ENCODE peak calls at places on chromosomes 1 and 21, in four cellular contexts. S, N, B and V are unnamed samples.

GRCh38 chr1:8563944-8564537 is 246.1 kb downstream of the SLC45A1 start:
- DNase-seq in B (no peak), N (no peak), S (no peak), V (no peak)

GRCh38 chr1:100989306-100990077 is 36.1 kb downstream of the DPH5 start:
- DNase-seq in N (no peak), B (peak), S (no peak), V (peak)

GRCh38 chr1:172002725-172003345 is 161.5 kb downstream of the DNM3 start:
- DNase-seq in B (peak), S (peak), N (peak), V (peak)

GRCh38 chr1:13737388-13737787 is 37.4 kb downstream of the PRDM2 start:
- DNase-seq in N (no peak), B (no peak), S (no peak), V (no peak)

GRCh38 chr1:93798301-93798700 is 80.7 kb downstream of the DNTTIP2 start:
- DNase-seq in N (no peak), B (peak), S (no peak), V (peak)

GRCh38 chr1:74690909-74691308 is 17.3 kb upstream of the ERICH3 start:
- DNase-seq in B (no peak), S (no peak), N (no peak), V (no peak)

GRCh38 chr1:10905841-10906655 is 106.4 kb upstream of the TARDBP start:
- DNase-seq in N (no peak), S (no peak), B (no peak), V (no peak)

GRCh38 chr1:247845011-247845692 is 3.5 kb upstream of the OR11L1 start:
- DNase-seq in N (no peak), S (no peak), B (no peak), V (no peak)

GRCh38 chr1:238135708-238136107 is 245.0 kb upstream of the ZP4 start:
- DNase-seq in B (no peak), N (no peak), S (no peak), V (no peak)

GRCh38 chr1:53948291-53948690 is 2.1 kb downstream of the LRRC42 start:
- DNase-seq in N (no peak), B (no peak), S (no peak), V (no peak)

GRCh38 chr1:153506831-153507413 is 28.9 kb downstream of the S100A6 start:
- DNase-seq in S (peak), N (peak), B (peak), V (peak)

GRCh38 chr1:162003061-162003824 is 20.4 kb downstream of the OLFML2B start:
- DNase-seq in B (peak), S (no peak), N (peak), V (peak)

GRCh38 chr1:116232989-116233514 is 121.9 kb downstream of the MAB21L3 start:
- DNase-seq in B (no peak), N (no peak), S (no peak), V (no peak)

GRCh38 chr1:169363046-169363756 is 4.4 kb downstream of the NME7 start:
- DNase-seq in S (no peak), N (no peak), B (peak), V (peak)

GRCh38 chr21:44618909-44619308 is 7.0 kb downstream of the KRTAP10-8 start:
- DNase-seq in S (no peak), N (no peak), B (no peak), V (no peak)

GRCh38 chr1:44170281-44170823 is 28.9 kb upstream of the KLF18 start:
- DNase-seq in N (no peak), B (peak), S (no peak), V (no peak)

GRCh38 chr1:87208936-87209335 is 119.7 kb upstream of the LMO4 start:
- DNase-seq in S (no peak), N (no peak), B (no peak), V (no peak)

GRCh38 chr1:78286686-78287085 is 204.1 kb upstream of the PTGFR start:
- DNase-seq in N (no peak), S (no peak), B (peak), V (peak)

GRCh38 chr1:47444578-47445465 is 7.0 kb downstream of the FOXD2 start:
- DNase-seq in S (peak), B (peak), N (no peak), V (no peak)

GRCh38 chr1:216390956-216391355 is 32.3 kb downstream of the USH2A start:
- DNase-seq in B (peak), S (no peak), N (no peak), V (no peak)

GRCh38 chr1:242886137-242886536 is 361.6 kb upstream of the PLD5 start:
- DNase-seq in N (no peak), S (no peak), B (no peak), V (no peak)

GRCh38 chr1:53278294-53278693 is 40.0 kb upstream of the MAGOH start:
- DNase-seq in S (peak), B (peak), N (peak), V (peak)

GRCh38 chr1:3497521-3497920 is 43.1 kb downstream of the ARHGEF16 start:
- DNase-seq in B (no peak), N (no peak), S (no peak), V (no peak)

GRCh38 chr1:160625725-160626498 is 20.9 kb downstream of the SLAMF1 start:
- DNase-seq in S (no peak), B (no peak), N (no peak), V (no peak)
- H3K4me3 ChIP-seq in S (no peak), B (no peak), N (no peak), V (no peak)

GRCh38 chr1:23661887-23662286 is 29.7 kb upstream of the RPL11 start:
- DNase-seq in S (no peak), N (no peak), B (no peak), V (no peak)

GRCh38 chr1:23660671-23661070 is 30.9 kb upstream of the RPL11 start:
- DNase-seq in S (no peak), N (no peak), B (no peak), V (no peak)

GRCh38 chr1:23670709-23671108 is 20.9 kb upstream of the RPL11 start:
- DNase-seq in S (no peak), N (no peak), B (no peak), V (no peak)

GRCh38 chr1:23667411-23667810 is 24.2 kb upstream of the RPL11 start:
- DNase-seq in N (no peak), S (no peak), B (no peak), V (no peak)

GRCh38 chr1:23664837-23665795 is 26.5 kb upstream of the RPL11 start:
- DNase-seq in S (no peak), B (peak), N (no peak), V (peak)
- TF ChIP-seq CTCF in S (no peak), B (peak), N (no peak), V (peak)

GRCh38 chr1:205632374-205633169 is 761 bp upstream of the ELK4 start:
- DNase-seq in N (no peak), B (no peak), S (no peak), V (no peak)

GRCh38 chr1:205631727-205632373 is at the start of gene ELK4:
- DNase-seq in B (peak), N (peak), S (peak), V (peak)

GRCh38 chr1:205630241-205630640 is 1.6 kb downstream of the ELK4 start:
- DNase-seq in N (no peak), S (no peak), B (peak), V (peak)

GRCh38 chr1:205630651-205631009 is 1.2 kb downstream of the ELK4 start:
- DNase-seq in B (no peak), S (no peak), N (no peak), V (peak)

GRCh38 chr1:205631010-205631726 is 643 bp downstream of the ELK4 start:
- DNase-seq in N (peak), B (peak), S (peak), V (peak)
- H3K4me3 ChIP-seq in N (peak), B (peak), S (peak), V (peak)

DNA sequence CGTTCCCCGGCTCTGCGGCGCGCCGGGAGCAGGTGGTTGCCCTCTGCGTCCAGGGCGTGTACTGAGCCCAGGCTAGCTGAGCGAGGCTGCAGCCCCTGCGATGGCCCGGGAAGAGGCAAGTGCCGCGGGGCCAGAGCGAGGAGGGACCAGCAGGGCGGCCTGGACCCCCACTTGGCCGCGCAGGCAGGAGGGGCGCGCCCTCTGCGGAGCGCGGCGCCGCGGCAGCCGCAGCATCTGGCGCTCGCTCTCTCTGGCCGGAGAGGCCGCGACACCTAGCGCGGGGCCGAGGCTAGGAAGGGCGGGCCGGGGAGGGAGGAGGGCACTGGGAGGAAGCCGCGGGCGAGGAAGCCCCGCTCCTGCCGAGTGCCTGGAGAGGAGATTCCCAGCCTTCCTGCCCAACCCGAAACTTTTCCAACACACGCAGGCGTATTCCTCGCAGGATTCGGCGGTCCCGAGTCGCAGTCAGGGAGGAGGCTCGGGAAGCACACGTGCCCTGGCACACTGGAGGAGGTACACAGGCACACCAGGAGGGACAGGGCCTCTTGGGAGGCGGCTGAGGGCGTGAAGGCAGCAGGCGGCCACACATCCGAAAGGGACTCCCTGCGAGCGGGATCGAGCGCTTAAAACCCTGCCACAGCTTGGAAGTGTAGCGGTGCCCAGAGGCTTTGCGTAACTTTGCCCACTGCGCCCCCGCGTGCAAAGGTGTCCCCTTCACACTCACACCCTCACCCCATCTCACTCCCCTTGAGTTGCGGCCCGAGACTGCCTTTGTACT is 4.8 kb upstream of the PROX1 start:
- DNase-seq in N (no peak), B (no peak), S (peak), V (no peak)
- TF ChIP-seq CTCF in N (no peak), B (no peak), S (no peak), V (no peak)

GRCh38 chr1:186617860-186618780 is 62.1 kb downstream of the PTGS2 start:
- DNase-seq in S (peak), N (no peak), B (peak), V (no peak)
- H3K4me3 ChIP-seq in S (no peak), N (no peak), B (no peak), V (no peak)

GRCh38 chr1:26862781-26863676 is at the start of gene SFN:
- DNase-seq in N (no peak), B (no peak), S (peak), V (no peak)

GRCh38 chr1:26863677-26864060 is 720 bp downstream of the SFN start:
- DNase-seq in B (no peak), S (no peak), N (no peak), V (no peak)

GRCh38 chr1:26861889-26862371 is 1.0 kb upstream of the SFN start:
- DNase-seq in B (no peak), S (no peak), N (no peak), V (no peak)

GRCh38 chr1:26858891-26859630 is 3.9 kb upstream of the SFN start:
- DNase-seq in N (no peak), B (no peak), S (no peak), V (no peak)

GRCh38 chr1:26861286-26861701 is 1.7 kb upstream of the SFN start:
- DNase-seq in S (no peak), N (no peak), B (peak), V (peak)
- TF ChIP-seq CTCF in S (no peak), N (no peak), B (peak), V (peak)

GRCh38 chr21:46295996-46296752 is 10.0 kb downstream of the YBEY start:
- DNase-seq in B (peak), N (peak), S (peak), V (peak)
- H3K4me3 ChIP-seq in B (no peak), N (no peak), S (no peak), V (no peak)